ENCODE peak calls at places on chromosomes 5 and 9, in four cellular contexts. One of them, this sample, is unnamed. For H3K4me1, the result is how much of the 10 kb centered on the place peaks cover.

GRCh38 chr9:99465231-99465891 is 243.3 kb downstream of the SEC61B start:
- DNase-seq in fibroblast of lung: peak
- DNase-seq in CD4-positive, CD25-positive, alpha-beta regulatory T cell: no peak
- DNase-seq in right atrium auricular region: no peak
- DNase-seq in this sample: no peak

GRCh38 chr9:93505518-93506123 is 52.2 kb upstream of the FAM120AOS start:
- DNase-seq in right atrium auricular region: no peak
- DNase-seq in fibroblast of lung: no peak
- DNase-seq in CD4-positive, CD25-positive, alpha-beta regulatory T cell: no peak
- DNase-seq in this sample: no peak

GRCh38 chr5:150213530-150213929 is 23.7 kb downstream of the SLC6A7 start:
- DNase-seq in fibroblast of lung: peak
- DNase-seq in right atrium auricular region: no peak
- DNase-seq in CD4-positive, CD25-positive, alpha-beta regulatory T cell: no peak
- DNase-seq in this sample: peak

GRCh38 chr5:179268399-179268952 is 76.8 kb downstream of the ADAMTS2 start:
- DNase-seq in CD4-positive, CD25-positive, alpha-beta regulatory T cell: no peak
- DNase-seq in right atrium auricular region: no peak
- DNase-seq in fibroblast of lung: no peak
- DNase-seq in this sample: peak

GRCh38 chr9:111078391-111079038 is 40.2 kb upstream of the LPAR1 start:
- DNase-seq in right atrium auricular region: no peak
- DNase-seq in fibroblast of lung: no peak
- DNase-seq in CD4-positive, CD25-positive, alpha-beta regulatory T cell: no peak
- DNase-seq in this sample: peak

GRCh38 chr5:178120661-178121357 is 7.5 kb downstream of the N4BP3 start:
- DNase-seq in CD4-positive, CD25-positive, alpha-beta regulatory T cell: peak
- DNase-seq in right atrium auricular region: no peak
- DNase-seq in fibroblast of lung: peak
- DNase-seq in this sample: peak

GRCh38 chr9:100637787-100638186 is 59.9 kb downstream of the CAVIN4 start:
- DNase-seq in fibroblast of lung: no peak
- DNase-seq in CD4-positive, CD25-positive, alpha-beta regulatory T cell: no peak
- DNase-seq in right atrium auricular region: no peak
- DNase-seq in this sample: no peak

GRCh38 chr5:127870914-127871313 is 167.7 kb downstream of the CCDC192 start:
- DNase-seq in right atrium auricular region: peak
- DNase-seq in fibroblast of lung: peak
- DNase-seq in CD4-positive, CD25-positive, alpha-beta regulatory T cell: no peak
- DNase-seq in this sample: no peak

DNA sequence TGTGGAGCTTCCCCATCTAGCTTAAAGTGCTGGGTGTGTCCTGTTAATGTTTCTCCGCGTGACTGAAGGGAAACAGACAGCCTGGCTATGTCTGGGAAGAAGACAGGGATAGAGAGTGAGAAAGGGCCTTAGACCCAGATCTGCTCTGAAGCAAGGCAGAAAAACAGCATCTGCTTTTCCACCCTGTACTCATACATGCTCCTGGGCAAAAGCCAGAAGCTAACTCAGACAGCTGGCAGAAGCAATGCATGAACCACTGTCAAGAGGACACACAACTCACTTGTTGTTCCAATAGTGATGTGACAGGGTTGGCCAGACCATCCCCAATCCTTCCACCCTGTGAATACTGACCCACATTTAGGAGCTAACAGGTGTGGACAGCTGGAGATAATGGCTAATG is 63.3 kb downstream of the DPYSL3 start:
- DNase-seq in right atrium auricular region: no peak
- DNase-seq in CD4-positive, CD25-positive, alpha-beta regulatory T cell: no peak
- DNase-seq in fibroblast of lung: no peak
- DNase-seq in this sample: no peak
- H3K4me1 ChIP-seq in right atrium auricular region: under half
- H3K4me1 ChIP-seq in CD4-positive, CD25-positive, alpha-beta regulatory T cell: under half
- H3K4me1 ChIP-seq in fibroblast of lung: under half
- H3K4me1 ChIP-seq in this sample: under half

GRCh38 chr5:140039561-140039960 is 3.5 kb downstream of the NRG2 start:
- DNase-seq in right atrium auricular region: no peak
- DNase-seq in fibroblast of lung: no peak
- DNase-seq in CD4-positive, CD25-positive, alpha-beta regulatory T cell: no peak
- DNase-seq in this sample: no peak
- H3K4me1 ChIP-seq in right atrium auricular region: half or more
- H3K4me1 ChIP-seq in fibroblast of lung: under half
- H3K4me1 ChIP-seq in CD4-positive, CD25-positive, alpha-beta regulatory T cell: under half
- H3K4me1 ChIP-seq in this sample: under half

DNA sequence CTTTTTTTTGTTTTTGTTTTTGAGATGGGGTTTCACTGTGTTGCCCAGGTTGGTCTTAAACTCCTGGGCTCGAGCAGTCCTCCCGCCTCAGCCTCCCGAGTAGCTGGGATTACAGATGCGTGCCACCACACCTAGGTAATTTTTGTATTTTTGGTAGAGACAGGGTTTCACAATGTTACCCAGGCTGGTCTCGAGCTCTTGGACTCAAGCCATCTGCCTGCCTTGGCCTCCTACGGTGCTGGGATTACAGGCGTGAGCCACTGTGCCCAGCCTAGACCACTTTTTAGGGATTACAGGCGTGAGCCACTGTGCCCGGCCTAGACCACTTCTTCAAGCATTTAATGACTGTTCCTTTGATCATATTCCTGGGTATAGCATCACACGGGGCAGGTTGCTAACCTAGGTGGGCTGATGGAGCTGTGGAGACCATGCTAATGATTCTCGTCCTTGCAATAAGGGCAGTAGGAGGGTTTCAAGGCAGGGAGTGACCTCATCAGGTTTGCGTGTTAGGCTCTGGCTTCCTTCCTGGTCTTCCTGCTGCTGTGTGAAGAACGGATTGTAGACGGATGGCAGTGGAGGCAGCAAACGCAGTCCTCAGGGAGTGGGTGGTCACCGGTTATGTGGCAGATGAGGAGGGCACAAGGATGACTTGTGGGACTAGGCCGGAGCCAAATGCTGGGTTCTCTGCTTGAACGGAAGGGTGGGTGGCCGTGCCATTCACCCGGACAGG is 13.8 kb downstream of the EHMT1 start:
- DNase-seq in right atrium auricular region: no peak
- DNase-seq in fibroblast of lung: peak
- DNase-seq in CD4-positive, CD25-positive, alpha-beta regulatory T cell: no peak
- DNase-seq in this sample: peak
- H3K4me1 ChIP-seq in right atrium auricular region: half or more
- H3K4me1 ChIP-seq in fibroblast of lung: under half
- H3K4me1 ChIP-seq in CD4-positive, CD25-positive, alpha-beta regulatory T cell: under half
- H3K4me1 ChIP-seq in this sample: under half

GRCh38 chr5:126108505-126108904 is 314.7 kb upstream of the GRAMD2B start:
- DNase-seq in right atrium auricular region: no peak
- DNase-seq in fibroblast of lung: peak
- DNase-seq in CD4-positive, CD25-positive, alpha-beta regulatory T cell: no peak
- DNase-seq in this sample: no peak
- H3K4me1 ChIP-seq in right atrium auricular region: under half
- H3K4me1 ChIP-seq in fibroblast of lung: under half
- H3K4me1 ChIP-seq in CD4-positive, CD25-positive, alpha-beta regulatory T cell: under half
- H3K4me1 ChIP-seq in this sample: under half

GRCh38 chr5:134506054-134507039 is 19.1 kb upstream of the JADE2 start:
- DNase-seq in right atrium auricular region: peak
- DNase-seq in CD4-positive, CD25-positive, alpha-beta regulatory T cell: no peak
- DNase-seq in fibroblast of lung: no peak
- DNase-seq in this sample: no peak

GRCh38 chr5:134502259-134502658 is 23.2 kb upstream of the JADE2 start:
- DNase-seq in fibroblast of lung: no peak
- DNase-seq in right atrium auricular region: no peak
- DNase-seq in CD4-positive, CD25-positive, alpha-beta regulatory T cell: no peak
- DNase-seq in this sample: no peak

GRCh38 chr5:134503088-134503936 is 22.2 kb upstream of the JADE2 start:
- DNase-seq in right atrium auricular region: peak
- DNase-seq in fibroblast of lung: peak
- DNase-seq in CD4-positive, CD25-positive, alpha-beta regulatory T cell: peak
- DNase-seq in this sample: peak

GRCh38 chr5:134504629-134505300 is 20.7 kb upstream of the JADE2 start:
- DNase-seq in right atrium auricular region: no peak
- DNase-seq in fibroblast of lung: no peak
- DNase-seq in CD4-positive, CD25-positive, alpha-beta regulatory T cell: no peak
- DNase-seq in this sample: no peak

GRCh38 chr5:134503937-134504437 is 21.5 kb upstream of the JADE2 start:
- DNase-seq in fibroblast of lung: peak
- DNase-seq in CD4-positive, CD25-positive, alpha-beta regulatory T cell: no peak
- DNase-seq in right atrium auricular region: no peak
- DNase-seq in this sample: no peak
- H3K4me1 ChIP-seq in fibroblast of lung: under half
- H3K4me1 ChIP-seq in CD4-positive, CD25-positive, alpha-beta regulatory T cell: under half
- H3K4me1 ChIP-seq in right atrium auricular region: under half
- H3K4me1 ChIP-seq in this sample: under half

DNA sequence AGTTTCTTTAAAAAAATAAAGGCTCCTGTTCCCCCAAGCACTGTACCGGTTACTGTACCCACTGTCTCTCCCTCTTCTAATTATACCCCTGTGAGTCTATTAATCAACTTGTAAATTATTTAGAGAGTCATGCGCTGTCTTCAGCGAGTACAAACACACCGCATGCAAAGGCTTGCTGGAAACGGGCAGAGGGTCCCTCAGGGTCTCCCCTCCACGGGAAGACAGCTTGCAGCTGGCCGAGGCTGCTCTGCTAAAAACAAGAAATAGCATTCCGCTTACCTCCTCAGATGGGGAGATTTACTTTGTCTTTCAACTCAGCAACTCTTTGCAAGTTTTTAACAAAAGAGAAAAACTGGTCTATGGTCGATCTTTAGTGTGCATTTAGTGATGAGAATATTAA is 71.8 kb downstream of the AK8 start:
- DNase-seq in fibroblast of lung: no peak
- DNase-seq in CD4-positive, CD25-positive, alpha-beta regulatory T cell: no peak
- DNase-seq in right atrium auricular region: no peak
- DNase-seq in this sample: no peak
- H3K4me1 ChIP-seq in fibroblast of lung: under half
- H3K4me1 ChIP-seq in CD4-positive, CD25-positive, alpha-beta regulatory T cell: under half
- H3K4me1 ChIP-seq in right atrium auricular region: under half
- H3K4me1 ChIP-seq in this sample: under half

GRCh38 chr9:95718263-95718662 is 157.2 kb upstream of the ERCC6L2 start:
- DNase-seq in right atrium auricular region: no peak
- DNase-seq in fibroblast of lung: no peak
- DNase-seq in CD4-positive, CD25-positive, alpha-beta regulatory T cell: no peak
- DNase-seq in this sample: no peak
- H3K4me1 ChIP-seq in right atrium auricular region: under half
- H3K4me1 ChIP-seq in fibroblast of lung: under half
- H3K4me1 ChIP-seq in CD4-positive, CD25-positive, alpha-beta regulatory T cell: under half
- H3K4me1 ChIP-seq in this sample: under half

DNA sequence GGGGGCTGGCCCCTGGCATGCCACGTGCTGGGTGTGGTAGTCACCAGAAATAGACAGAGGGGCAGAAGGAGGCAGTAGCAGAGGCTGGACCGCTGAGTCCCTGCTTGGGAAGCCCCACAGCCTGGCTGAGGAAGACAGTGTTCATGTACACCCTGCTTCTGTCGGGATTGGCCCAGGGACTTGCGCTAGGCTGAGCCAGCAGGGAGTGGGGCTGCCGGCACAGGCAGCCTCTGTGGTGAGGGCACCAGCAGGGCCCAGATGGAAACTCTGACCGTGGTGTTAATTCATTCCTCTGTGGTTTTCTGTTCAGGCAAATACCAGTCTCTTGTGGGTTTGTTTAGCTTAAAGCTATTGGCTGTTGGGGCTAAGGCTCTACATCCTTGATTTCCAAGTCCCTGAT is 108.6 kb upstream of the RAD23B start:
- DNase-seq in fibroblast of lung: peak
- DNase-seq in CD4-positive, CD25-positive, alpha-beta regulatory T cell: no peak
- DNase-seq in right atrium auricular region: no peak
- DNase-seq in this sample: no peak
- H3K4me1 ChIP-seq in fibroblast of lung: under half
- H3K4me1 ChIP-seq in CD4-positive, CD25-positive, alpha-beta regulatory T cell: under half
- H3K4me1 ChIP-seq in right atrium auricular region: under half
- H3K4me1 ChIP-seq in this sample: under half

GRCh38 chr5:140189977-140190867 is 15.2 kb downstream of the CYSTM1 start:
- DNase-seq in right atrium auricular region: no peak
- DNase-seq in fibroblast of lung: peak
- DNase-seq in CD4-positive, CD25-positive, alpha-beta regulatory T cell: no peak
- DNase-seq in this sample: peak

GRCh38 chr5:140182803-140183367 is 7.9 kb downstream of the CYSTM1 start:
- DNase-seq in fibroblast of lung: peak
- DNase-seq in CD4-positive, CD25-positive, alpha-beta regulatory T cell: no peak
- DNase-seq in right atrium auricular region: no peak
- DNase-seq in this sample: no peak

GRCh38 chr5:140189253-140189652 is 14.3 kb downstream of the CYSTM1 start:
- DNase-seq in right atrium auricular region: no peak
- DNase-seq in fibroblast of lung: no peak
- DNase-seq in CD4-positive, CD25-positive, alpha-beta regulatory T cell: no peak
- DNase-seq in this sample: no peak

GRCh38 chr5:140185409-140185808 is 10.4 kb downstream of the CYSTM1 start:
- DNase-seq in right atrium auricular region: no peak
- DNase-seq in CD4-positive, CD25-positive, alpha-beta regulatory T cell: no peak
- DNase-seq in fibroblast of lung: no peak
- DNase-seq in this sample: no peak

DNA sequence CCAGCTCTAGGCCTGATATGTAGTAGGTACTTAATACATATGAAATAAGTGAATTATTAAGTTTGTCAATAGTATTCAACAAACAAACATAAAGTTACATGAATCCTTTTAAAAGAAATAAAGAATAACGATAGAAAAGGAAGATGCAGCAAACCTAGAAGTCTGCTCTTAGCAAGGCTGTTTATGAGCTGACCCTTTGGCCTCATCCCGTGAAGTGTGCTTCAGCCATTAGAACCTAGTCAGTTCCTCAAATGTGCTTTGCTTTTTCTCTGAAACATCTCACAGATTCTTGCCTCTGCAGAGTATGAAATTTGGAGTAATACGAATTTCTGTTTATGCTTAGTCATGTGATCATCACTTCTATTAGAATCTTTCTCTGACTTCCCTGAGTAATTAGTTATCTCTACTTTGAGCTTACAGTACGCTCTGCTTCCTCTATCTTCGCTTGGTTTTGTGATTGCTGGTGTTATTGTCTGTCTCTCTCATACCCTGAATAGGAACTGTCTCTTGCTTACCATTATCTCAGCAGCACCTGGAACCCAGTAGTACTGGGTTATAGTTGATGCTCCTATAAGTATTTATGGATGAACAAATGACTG is 11.3 kb downstream of the CYSTM1 start:
- DNase-seq in CD4-positive, CD25-positive, alpha-beta regulatory T cell: no peak
- DNase-seq in right atrium auricular region: no peak
- DNase-seq in fibroblast of lung: no peak
- DNase-seq in this sample: no peak
- H3K4me1 ChIP-seq in CD4-positive, CD25-positive, alpha-beta regulatory T cell: under half
- H3K4me1 ChIP-seq in right atrium auricular region: half or more
- H3K4me1 ChIP-seq in fibroblast of lung: under half
- H3K4me1 ChIP-seq in this sample: under half

DNA sequence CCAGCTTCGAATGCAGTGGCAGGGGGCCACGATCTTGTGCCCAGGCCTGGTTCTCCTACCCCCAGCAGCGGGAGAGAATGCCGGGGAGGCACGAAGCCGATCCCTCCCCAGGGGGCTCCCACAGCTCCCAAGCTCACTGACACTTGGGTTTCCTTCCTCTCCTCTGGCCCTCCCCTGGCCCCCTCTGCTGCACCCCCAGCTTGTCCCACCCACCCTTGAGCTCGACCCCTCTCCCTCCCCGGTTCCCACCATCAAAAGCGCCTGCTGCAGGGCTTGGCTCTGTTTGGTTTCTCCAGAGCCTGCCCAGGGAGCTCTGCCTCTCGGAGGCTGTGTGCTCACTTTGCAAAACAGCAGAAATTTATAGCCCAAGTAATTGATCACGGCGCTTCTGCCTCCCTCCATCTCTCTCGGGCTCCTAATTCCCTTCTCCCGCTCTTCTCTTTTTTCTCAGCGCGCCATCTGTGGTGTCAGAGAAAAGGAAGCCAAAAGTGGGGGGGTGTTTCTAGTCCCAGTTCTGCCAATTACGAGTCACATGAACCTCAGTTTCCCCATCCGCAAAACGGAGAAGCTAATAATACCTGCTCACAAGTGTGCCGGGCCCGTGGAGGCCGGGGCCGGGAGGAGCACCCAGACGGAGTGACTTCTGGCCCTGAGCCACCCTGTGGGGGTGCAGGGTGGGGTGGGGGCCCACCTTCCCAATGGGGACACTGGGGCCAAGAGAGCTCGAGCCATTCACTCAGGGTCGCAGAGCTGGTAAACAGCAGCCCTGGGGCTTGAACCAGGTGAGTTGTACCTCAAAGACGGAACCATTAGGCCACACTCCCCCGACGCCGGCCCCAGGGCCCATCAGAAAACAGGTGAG is 141.2 kb upstream of the IER5L start:
- DNase-seq in right atrium auricular region: peak
- DNase-seq in CD4-positive, CD25-positive, alpha-beta regulatory T cell: no peak
- DNase-seq in fibroblast of lung: no peak
- DNase-seq in this sample: no peak
- H3K4me1 ChIP-seq in right atrium auricular region: half or more
- H3K4me1 ChIP-seq in CD4-positive, CD25-positive, alpha-beta regulatory T cell: under half
- H3K4me1 ChIP-seq in fibroblast of lung: under half
- H3K4me1 ChIP-seq in this sample: half or more

This sample was measured in osteoblast.